ENCODE peak calls at places on chromosomes 13 and 19, in seven cellular contexts. One of them, this sample, is unnamed.

GRCh38 chr13:113041293-113041690 is 64.3 kb upstream of the F7 start:
- ATAC-seq in HCT116: no peak
- ATAC-seq in HepG2: no peak
- ATAC-seq in upper lobe of left lung: no peak
- ATAC-seq in Panc1: no peak
- ATAC-seq in GM12878: no peak
- ATAC-seq in GM23338: no peak
- ATAC-seq in this sample: no peak

GRCh38 chr13:47680752-47681151 is 320.3 kb downstream of the SUCLA2 start:
- ATAC-seq in HCT116: no peak
- ATAC-seq in HepG2: no peak
- ATAC-seq in upper lobe of left lung: no peak
- ATAC-seq in Panc1: no peak
- ATAC-seq in GM12878: no peak
- ATAC-seq in GM23338: no peak
- ATAC-seq in this sample: no peak

GRCh38 chr19:2462635-2463421 is 6.1 kb upstream of the LMNB2 start:
- ATAC-seq in HCT116: peak; percentile 58
- ATAC-seq in HepG2: peak; percentile 60
- ATAC-seq in upper lobe of left lung: peak; percentile 91
- ATAC-seq in Panc1: peak; percentile 65
- ATAC-seq in GM12878: no peak
- ATAC-seq in GM23338: peak; percentile 75
- ATAC-seq in this sample: peak; percentile 94

GRCh38 chr19:45576682-45577081 is 7.9 kb downstream of the OPA3 start:
- ATAC-seq in HCT116: no peak
- ATAC-seq in HepG2: no peak
- ATAC-seq in upper lobe of left lung: no peak
- ATAC-seq in Panc1: no peak
- ATAC-seq in GM12878: no peak
- ATAC-seq in GM23338: no peak
- ATAC-seq in this sample: no peak

GRCh38 chr19:5154129-5154798 is 185.4 kb downstream of the KDM4B start:
- ATAC-seq in HCT116: peak; percentile 94
- ATAC-seq in HepG2: peak; percentile 84
- ATAC-seq in upper lobe of left lung: no peak
- ATAC-seq in Panc1: peak; percentile 79
- ATAC-seq in GM12878: peak; percentile 92
- ATAC-seq in GM23338: peak; percentile 78
- ATAC-seq in this sample: no peak

GRCh38 chr19:47005873-47006272 is 13.8 kb upstream of the NPAS1 start:
- ATAC-seq in HCT116: peak; percentile 78
- ATAC-seq in HepG2: peak; percentile 18
- ATAC-seq in upper lobe of left lung: no peak
- ATAC-seq in Panc1: peak; percentile 66
- ATAC-seq in GM12878: peak; percentile 54
- ATAC-seq in GM23338: peak; percentile 52
- ATAC-seq in this sample: no peak

GRCh38 chr13:99403458-99403971 is 96.3 kb upstream of the GPR183 start:
- ATAC-seq in HCT116: no peak
- ATAC-seq in HepG2: no peak
- ATAC-seq in upper lobe of left lung: no peak
- ATAC-seq in Panc1: no peak
- ATAC-seq in GM12878: no peak
- ATAC-seq in GM23338: no peak
- ATAC-seq in this sample: no peak

GRCh38 chr19:3573858-3574637 is 1.3 kb downstream of the HMG20B start:
- ATAC-seq in HCT116: peak; percentile 64
- ATAC-seq in HepG2: peak; percentile 28
- ATAC-seq in upper lobe of left lung: peak; percentile 86
- ATAC-seq in Panc1: peak; percentile 69
- ATAC-seq in GM12878: peak; percentile 59
- ATAC-seq in GM23338: peak; percentile 5
- ATAC-seq in this sample: no peak

GRCh38 chr13:46983881-46984280 is 87.0 kb upstream of the HTR2A start:
- ATAC-seq in HCT116: no peak
- ATAC-seq in HepG2: peak; percentile 75
- ATAC-seq in upper lobe of left lung: no peak
- ATAC-seq in Panc1: no peak
- ATAC-seq in GM12878: peak; percentile 82
- ATAC-seq in GM23338: no peak
- ATAC-seq in this sample: no peak

GRCh38 chr19:35931874-35932202 is 4.3 kb upstream of the LRFN3 start:
- ATAC-seq in HCT116: peak; percentile 7
- ATAC-seq in HepG2: no peak
- ATAC-seq in upper lobe of left lung: no peak
- ATAC-seq in Panc1: peak; percentile 10
- ATAC-seq in GM12878: peak; percentile 2
- ATAC-seq in GM23338: peak; percentile 41
- ATAC-seq in this sample: no peak
- TF ChIP-seq CTCF in HCT116: no peak
- TF ChIP-seq CTCF in HepG2: no peak
- TF ChIP-seq CTCF in upper lobe of left lung: no peak
- TF ChIP-seq CTCF in Panc1: no peak
- TF ChIP-seq CTCF in GM12878: no peak
- TF ChIP-seq CTCF in GM23338: no peak
- TF ChIP-seq CTCF in this sample: no peak

GRCh38 chr13:31162151-31163008 is 676 bp upstream of the HSPH1 start:
- ATAC-seq in HCT116: peak; percentile 92
- ATAC-seq in HepG2: peak; percentile 94
- ATAC-seq in upper lobe of left lung: peak; percentile 99
- ATAC-seq in Panc1: peak; percentile 97
- ATAC-seq in GM12878: peak; percentile 92
- ATAC-seq in GM23338: peak; percentile 88
- ATAC-seq in this sample: peak; percentile 97

GRCh38 chr13:31159306-31159705 is 2.4 kb downstream of the HSPH1 start:
- ATAC-seq in HCT116: no peak
- ATAC-seq in HepG2: no peak
- ATAC-seq in upper lobe of left lung: no peak
- ATAC-seq in Panc1: no peak
- ATAC-seq in GM12878: no peak
- ATAC-seq in GM23338: no peak
- ATAC-seq in this sample: no peak

GRCh38 chr13:31160857-31161582 is 684 bp downstream of the HSPH1 start:
- ATAC-seq in HCT116: no peak
- ATAC-seq in HepG2: peak; percentile 48
- ATAC-seq in upper lobe of left lung: peak; percentile 50
- ATAC-seq in Panc1: peak; percentile 9
- ATAC-seq in GM12878: peak; percentile 57
- ATAC-seq in GM23338: peak; percentile 31
- ATAC-seq in this sample: no peak

GRCh38 chr13:31166591-31166990 is 4.9 kb upstream of the HSPH1 start:
- ATAC-seq in HCT116: no peak
- ATAC-seq in HepG2: peak; percentile 6
- ATAC-seq in upper lobe of left lung: no peak
- ATAC-seq in Panc1: no peak
- ATAC-seq in GM12878: no peak
- ATAC-seq in GM23338: no peak
- ATAC-seq in this sample: no peak

GRCh38 chr13:31161583-31162150 is at the start of gene HSPH1:
- ATAC-seq in HCT116: peak; percentile 91
- ATAC-seq in HepG2: peak; percentile 91
- ATAC-seq in upper lobe of left lung: peak; percentile 98
- ATAC-seq in Panc1: peak; percentile 95
- ATAC-seq in GM12878: peak; percentile 86
- ATAC-seq in GM23338: peak; percentile 89
- ATAC-seq in this sample: peak; percentile 97
- TF ChIP-seq POLR2AphosphoS5 in HCT116: peak; percentile 74
- TF ChIP-seq POLR2AphosphoS5 in HepG2: peak; percentile 76
- TF ChIP-seq POLR2AphosphoS5 in upper lobe of left lung: no peak
- TF ChIP-seq POLR2AphosphoS5 in Panc1: peak; percentile 80
- TF ChIP-seq POLR2AphosphoS5 in GM12878: peak; percentile 85
- TF ChIP-seq POLR2AphosphoS5 in GM23338: peak; percentile 75
- TF ChIP-seq POLR2AphosphoS5 in this sample: peak; percentile 93

GRCh38 chr19:35090160-35090794 is 25.3 kb upstream of the FXYD3 start:
- ATAC-seq in HCT116: peak; percentile 94
- ATAC-seq in HepG2: peak; percentile 88
- ATAC-seq in upper lobe of left lung: peak; percentile 85
- ATAC-seq in Panc1: peak; percentile 95
- ATAC-seq in GM12878: peak; percentile 90
- ATAC-seq in GM23338: peak; percentile 87
- ATAC-seq in this sample: peak; percentile 76
- H3K4me3 ChIP-seq in HCT116: no peak overlapping the region
- H3K4me3 ChIP-seq in HepG2: no peak overlapping the region
- H3K4me3 ChIP-seq in upper lobe of left lung: peak overlapping the region; percentile 15
- H3K4me3 ChIP-seq in Panc1: peak overlapping the region; percentile 44
- H3K4me3 ChIP-seq in GM12878: no peak overlapping the region
- H3K4me3 ChIP-seq in GM23338: peak overlapping the region; percentile 53
- H3K4me3 ChIP-seq in this sample: no peak overlapping the region

GRCh38 chr19:27774337-27774736 is 1438.6 kb downstream of the UQCRFS1 start:
- ATAC-seq in HCT116: peak; percentile 58
- ATAC-seq in HepG2: no peak
- ATAC-seq in upper lobe of left lung: no peak
- ATAC-seq in Panc1: no peak
- ATAC-seq in GM12878: no peak
- ATAC-seq in GM23338: peak; percentile 48
- ATAC-seq in this sample: no peak
- TF ChIP-seq CTCF in HCT116: no peak
- TF ChIP-seq CTCF in HepG2: no peak
- TF ChIP-seq CTCF in upper lobe of left lung: no peak
- TF ChIP-seq CTCF in Panc1: peak; percentile 36
- TF ChIP-seq CTCF in GM12878: no peak
- TF ChIP-seq CTCF in GM23338: peak; percentile 39
- TF ChIP-seq CTCF in this sample: no peak

GRCh38 chr19:49147923-49148682 is 7.1 kb downstream of the HRC start:
- ATAC-seq in HCT116: no peak
- ATAC-seq in HepG2: no peak
- ATAC-seq in upper lobe of left lung: no peak
- ATAC-seq in Panc1: no peak
- ATAC-seq in GM12878: no peak
- ATAC-seq in GM23338: no peak
- ATAC-seq in this sample: no peak
- TF ChIP-seq POLR2AphosphoS5 in HCT116: no peak
- TF ChIP-seq POLR2AphosphoS5 in HepG2: no peak
- TF ChIP-seq POLR2AphosphoS5 in upper lobe of left lung: no peak
- TF ChIP-seq POLR2AphosphoS5 in Panc1: no peak
- TF ChIP-seq POLR2AphosphoS5 in GM12878: no peak
- TF ChIP-seq POLR2AphosphoS5 in GM23338: no peak
- TF ChIP-seq POLR2AphosphoS5 in this sample: no peak

GRCh38 chr19:10695401-10696398 is 5.5 kb upstream of the QTRT1 start:
- ATAC-seq in HCT116: peak; percentile 96
- ATAC-seq in HepG2: peak; percentile 91
- ATAC-seq in upper lobe of left lung: peak; percentile 98
- ATAC-seq in Panc1: peak; percentile 95
- ATAC-seq in GM12878: peak; percentile 97
- ATAC-seq in GM23338: peak; percentile 79
- ATAC-seq in this sample: peak; percentile 98
- H3K4me3 ChIP-seq in HCT116: no peak overlapping the region
- H3K4me3 ChIP-seq in HepG2: no peak overlapping the region
- H3K4me3 ChIP-seq in upper lobe of left lung: peak overlapping the region; percentile 34
- H3K4me3 ChIP-seq in Panc1: peak overlapping the region; percentile 40
- H3K4me3 ChIP-seq in GM12878: no peak overlapping the region
- H3K4me3 ChIP-seq in GM23338: peak overlapping the region; percentile 50
- H3K4me3 ChIP-seq in this sample: peak overlapping the region; percentile 21

GRCh38 chr13:77930430-77930829 is 11.8 kb upstream of the EDNRB start:
- ATAC-seq in HCT116: no peak
- ATAC-seq in HepG2: no peak
- ATAC-seq in upper lobe of left lung: no peak
- ATAC-seq in Panc1: no peak
- ATAC-seq in GM12878: peak; percentile 78
- ATAC-seq in GM23338: no peak
- ATAC-seq in this sample: no peak
- TF ChIP-seq CTCF in HCT116: no peak
- TF ChIP-seq CTCF in HepG2: no peak
- TF ChIP-seq CTCF in upper lobe of left lung: no peak
- TF ChIP-seq CTCF in Panc1: no peak
- TF ChIP-seq CTCF in GM12878: no peak
- TF ChIP-seq CTCF in GM23338: no peak
- TF ChIP-seq CTCF in this sample: no peak

DNA sequence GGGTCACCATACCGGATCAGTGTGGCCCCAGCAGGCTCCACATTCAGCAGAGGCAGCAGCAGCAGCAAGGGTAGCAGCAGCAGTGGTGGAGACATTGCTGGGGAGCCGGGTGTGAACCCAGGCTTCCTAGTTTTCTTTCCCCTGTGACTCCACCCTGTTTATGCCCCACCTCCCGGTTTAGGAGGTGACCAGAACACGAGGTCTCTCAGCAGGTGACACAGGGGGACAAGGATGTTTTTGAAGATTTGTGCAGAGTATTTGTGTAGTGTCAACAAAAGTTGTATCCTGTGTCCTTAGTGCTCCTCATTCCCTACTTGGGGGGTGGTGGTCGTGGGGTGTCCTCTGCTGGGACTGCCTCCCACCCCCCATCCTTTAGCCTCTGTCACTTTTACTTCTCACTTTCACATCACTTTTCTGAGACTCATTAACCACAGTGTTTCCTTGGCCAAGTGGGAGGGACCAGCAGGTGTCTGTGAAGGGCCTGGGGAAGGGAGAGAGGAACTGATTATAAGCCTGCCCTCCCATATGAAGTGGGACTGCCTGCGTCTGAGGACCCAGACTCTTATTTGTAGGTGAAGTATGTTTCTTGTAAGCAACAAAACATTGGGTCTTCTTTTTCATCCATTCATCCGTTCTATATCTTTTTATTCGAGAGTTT is 15.6 kb upstream of the KCNC3 start:
- ATAC-seq in HCT116: no peak
- ATAC-seq in HepG2: no peak
- ATAC-seq in upper lobe of left lung: no peak
- ATAC-seq in Panc1: no peak
- ATAC-seq in GM12878: peak; percentile 63
- ATAC-seq in GM23338: no peak
- ATAC-seq in this sample: no peak
- TF ChIP-seq POLR2AphosphoS5 in HCT116: no peak
- TF ChIP-seq POLR2AphosphoS5 in HepG2: no peak
- TF ChIP-seq POLR2AphosphoS5 in upper lobe of left lung: no peak
- TF ChIP-seq POLR2AphosphoS5 in Panc1: no peak
- TF ChIP-seq POLR2AphosphoS5 in GM12878: peak; percentile 97
- TF ChIP-seq POLR2AphosphoS5 in GM23338: no peak
- TF ChIP-seq POLR2AphosphoS5 in this sample: no peak

GRCh38 chr19:33621065-33621785 is 528 bp upstream of the CHST8 start:
- ATAC-seq in HCT116: no peak
- ATAC-seq in HepG2: no peak
- ATAC-seq in upper lobe of left lung: no peak
- ATAC-seq in Panc1: peak; percentile 33
- ATAC-seq in GM12878: no peak
- ATAC-seq in GM23338: peak; percentile 27
- ATAC-seq in this sample: no peak
- H3K4me3 ChIP-seq in HCT116: no peak overlapping the region
- H3K4me3 ChIP-seq in HepG2: no peak overlapping the region
- H3K4me3 ChIP-seq in upper lobe of left lung: peak overlapping the region; percentile 50
- H3K4me3 ChIP-seq in Panc1: no peak overlapping the region
- H3K4me3 ChIP-seq in GM12878: no peak overlapping the region
- H3K4me3 ChIP-seq in GM23338: peak overlapping the region; percentile 53
- H3K4me3 ChIP-seq in this sample: no peak overlapping the region